ENCODE peak calls at places on chromosomes 12 and 14, in ten cellular contexts. S, V, O, D, H, U, T, Q, W and N are unnamed samples.

GRCh38 chr14:33362934-33363333 is 424.3 kb downstream of the NPAS3 start:
- DNase-seq in T (no peak), O (no peak), V (no peak), W (no peak), U (no peak), S (no peak), H (no peak), Q (no peak), D (no peak), N (no peak)

GRCh38 chr12:96108321-96108720 is 72.9 kb upstream of the LTA4H start:
- DNase-seq in S (no peak), V (no peak), Q (no peak), W (no peak), H (peak; percentile 66), O (no peak), D (no peak), T (no peak), U (no peak), N (no peak)

GRCh38 chr14:102554835-102555819 is 37.3 kb upstream of the RCOR1 start:
- DNase-seq in O (no peak), H (peak; percentile 70), D (peak; percentile 54), S (peak; percentile 22), Q (no peak), U (no peak), T (peak; percentile 38), V (peak; percentile 71), W (peak; percentile 70), N (no peak)

GRCh38 chr12:41514050-41514449 is 325.9 kb downstream of the PDZRN4 start:
- DNase-seq in H (no peak), S (no peak), W (no peak), T (no peak), U (no peak), O (no peak), Q (no peak), V (no peak), D (no peak), N (no peak)

GRCh38 chr14:64705406-64706118 is 1.3 kb downstream of the PLEKHG3 start:
- DNase-seq in U (peak; percentile 64), T (peak; percentile 67), D (peak; percentile 63), S (no peak), W (no peak), H (no peak), V (peak; percentile 37), O (no peak), Q (no peak), N (peak; percentile 20)

GRCh38 chr12:27424631-27425230 is 21.8 kb upstream of the SMCO2 start:
- DNase-seq in Q (no peak), T (peak; percentile 72), W (no peak), U (no peak), S (peak; percentile 78), V (peak; percentile 44), D (no peak), H (no peak), O (peak; percentile 7), N (peak; percentile 26)

GRCh38 chr14:99119554-99119953 is 152.4 kb downstream of the BCL11B start:
- DNase-seq in V (no peak), D (peak; percentile 14), T (no peak), O (no peak), H (no peak), Q (no peak), S (no peak), U (no peak), W (no peak), N (no peak)

GRCh38 chr12:144650-145284 is 69.2 kb downstream of the SLC6A12 start:
- DNase-seq in U (no peak), T (no peak), S (no peak), Q (no peak), H (no peak), D (no peak), O (no peak), V (no peak), W (no peak), N (no peak)

GRCh38 chr14:103721334-103722120 is 5.9 kb downstream of the ZFYVE21 start:
- DNase-seq in V (no peak), W (no peak), Q (no peak), U (peak; percentile 59), T (no peak), S (peak; percentile 63), O (no peak), H (no peak), D (no peak), N (peak; percentile 79)

GRCh38 chr14:22178330-22178981 is 410.6 kb downstream of the DAD1 start:
- DNase-seq in D (no peak), Q (no peak), S (no peak), H (no peak), V (no peak), O (no peak), T (no peak), U (no peak), W (no peak), N (no peak)

GRCh38 chr12:70535896-70536374 is 101.3 kb downstream of the PTPRB start:
- DNase-seq in T (no peak), V (no peak), D (no peak), U (peak; percentile 64), H (no peak), S (peak; percentile 56), Q (no peak), W (peak; percentile 61), O (no peak), N (peak; percentile 71)